ENCODE peak calls at places on chromosomes 5 and 9, in seven cellular contexts. J, Y, G, M, V, N and E are unnamed samples. For H3K4me1, the result is how much of the 10 kb centered on the place peaks cover.

GRCh38 chr9:91714020-91714721 is 235.9 kb downstream of the ROR2 start:
- DNase-seq in G (no peak), V (peak), N (peak), M (peak), J (peak), Y (peak), E (peak)

GRCh38 chr9:21679432-21679831 is 123.0 kb upstream of the MTAP start:
- DNase-seq in Y (peak), M (no peak), G (no peak), J (no peak), V (no peak), N (peak), E (peak)

GRCh38 chr9:115694014-115694413 is 459.6 kb upstream of the PAPPA start:
- DNase-seq in M (no peak), V (no peak), N (peak), G (no peak), Y (peak), J (no peak), E (peak)

GRCh38 chr9:134662143-134662876 is 20.7 kb downstream of the COL5A1 start:
- DNase-seq in V (no peak), M (peak), Y (no peak), G (peak), N (peak), J (peak), E (peak)

GRCh38 chr5:81408496-81408895 is 14.6 kb upstream of the ACOT12 start:
- DNase-seq in N (peak), M (no peak), Y (no peak), G (no peak), J (no peak), V (no peak), E (peak)

GRCh38 chr9:5425006-5425628 is 12.6 kb downstream of the PLGRKT start:
- DNase-seq in G (no peak), Y (peak), V (no peak), J (no peak), N (peak), M (no peak), E (peak)

GRCh38 chr5:7393921-7394799 is 1.8 kb upstream of the ADCY2 start:
- DNase-seq in Y (no peak), M (no peak), V (no peak), G (no peak), J (no peak), N (no peak), E (no peak)

GRCh38 chr9:2411459-2412215 is 209.9 kb upstream of the VLDLR start:
- DNase-seq in N (peak), J (no peak), G (no peak), Y (no peak), M (no peak), V (no peak), E (peak)

GRCh38 chr5:102959055-102959454 is 160.9 kb downstream of the GIN1 start:
- DNase-seq in N (peak), G (no peak), Y (peak), M (no peak), J (no peak), V (no peak), E (peak)

GRCh38 chr9:33114746-33115145 is 38.3 kb upstream of the SMU1 start:
- DNase-seq in M (peak), V (no peak), J (no peak), Y (no peak), G (no peak), N (peak), E (no peak)

GRCh38 chr9:87950765-87951488 is 23.4 kb downstream of the CDK20 start:
- DNase-seq in V (no peak), N (peak), Y (peak), M (no peak), G (no peak), J (no peak), E (peak)

GRCh38 chr5:91170266-91170665 is 212.9 kb downstream of the ARRDC3 start:
- DNase-seq in J (no peak), M (no peak), G (no peak), N (peak), V (no peak), Y (no peak), E (peak)

GRCh38 chr9:86069206-86069869 is 30.0 kb downstream of the GOLM1 start:
- DNase-seq in Y (no peak), M (no peak), V (no peak), J (no peak), N (no peak), G (no peak), E (no peak)

GRCh38 chr5:158406884-158407790 is 548.2 kb upstream of the CLINT1 start:
- DNase-seq in N (peak), J (no peak), G (no peak), V (no peak), M (no peak), Y (no peak), E (peak)

GRCh38 chr5:12242960-12243888 is 339.0 kb upstream of the CTNND2 start:
- DNase-seq in V (no peak), Y (no peak), M (no peak), J (no peak), N (peak), G (no peak), E (no peak)

GRCh38 chr9:36074055-36074454 is 37.3 kb downstream of the RECK start:
- DNase-seq in Y (no peak), J (no peak), M (no peak), V (no peak), G (no peak), N (no peak), E (no peak)
- H3K4me1 ChIP-seq in Y (under half), J (under half), M (under half), V (under half), G (under half), N (under half), E (under half)

DNA sequence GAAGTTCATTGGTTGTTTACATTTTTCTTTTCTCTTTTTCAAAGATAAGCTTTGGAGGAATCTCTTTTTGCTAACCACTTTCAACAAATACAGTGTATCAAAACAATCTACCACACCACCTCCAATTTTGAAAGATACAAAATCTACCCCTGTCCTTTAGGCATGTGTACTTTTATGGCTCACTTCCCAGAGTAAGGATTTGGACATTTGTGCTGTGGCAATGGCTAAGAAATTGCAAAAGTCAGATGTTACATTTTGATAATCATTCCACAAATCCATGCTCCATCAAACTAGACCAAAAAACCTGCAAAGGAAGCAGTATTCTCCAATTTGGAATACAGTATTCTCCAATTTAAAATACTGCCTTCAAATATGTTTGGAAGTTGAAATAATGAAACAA is 204.9 kb downstream of the MCTP1 start:
- DNase-seq in G (no peak), M (no peak), V (no peak), N (no peak), Y (no peak), J (no peak), E (peak)
- H3K4me3 ChIP-seq in G (peak), M (no peak), V (peak), N (no peak), Y (peak), J (peak), E (peak)

GRCh38 chr9:127538849-127539258 is 73.2 kb upstream of the STXBP1 start:
- DNase-seq in M (no peak), J (no peak), Y (no peak), V (no peak), N (peak), G (no peak), E (peak)

GRCh38 chr9:127541176-127541575 is 70.9 kb upstream of the STXBP1 start:
- DNase-seq in J (no peak), G (no peak), V (no peak), N (no peak), M (no peak), Y (no peak), E (no peak)

GRCh38 chr9:127540664-127541041 is 71.4 kb upstream of the STXBP1 start:
- DNase-seq in Y (no peak), N (no peak), M (no peak), J (no peak), G (no peak), V (peak), E (no peak)

GRCh38 chr9:127539259-127539981 is 72.7 kb upstream of the STXBP1 start:
- DNase-seq in V (no peak), M (no peak), J (no peak), G (no peak), N (peak), Y (no peak), E (peak)

DNA sequence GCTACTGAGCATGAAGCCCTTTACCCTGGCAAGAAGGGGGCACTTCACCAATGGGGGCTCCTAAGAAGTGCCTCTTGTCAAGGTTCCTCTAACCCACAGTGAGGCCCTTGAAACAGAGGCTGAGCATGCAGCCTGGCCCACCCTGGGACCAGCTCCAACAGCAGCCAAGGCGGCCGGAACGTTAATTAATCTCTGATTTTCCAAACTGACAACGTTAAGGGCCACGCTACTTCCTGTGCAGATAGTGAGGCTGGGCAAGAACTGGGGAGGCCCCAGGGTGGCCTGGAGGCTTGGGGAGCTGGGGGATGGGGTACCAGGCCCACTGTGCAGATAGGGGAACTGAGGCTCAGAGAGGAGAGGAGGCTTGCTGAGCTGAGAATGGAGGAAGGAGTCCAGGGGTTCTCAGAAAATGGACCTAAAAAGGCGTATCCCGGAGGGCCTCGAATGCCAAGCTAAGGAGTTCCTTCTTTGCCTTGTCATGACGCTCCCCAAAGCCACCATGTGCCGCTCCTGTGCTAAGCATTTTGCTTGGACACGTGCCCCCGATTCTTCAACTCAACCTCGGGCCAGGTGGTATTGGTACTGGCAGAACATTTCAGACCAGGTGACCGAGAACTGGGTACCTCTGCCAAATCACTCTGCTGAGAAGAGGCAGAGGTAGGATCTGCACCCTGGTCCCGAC is 72.0 kb upstream of the STXBP1 start:
- DNase-seq in V (peak), G (no peak), N (no peak), J (no peak), Y (no peak), M (no peak), E (no peak)
- H3K4me1 ChIP-seq in V (half or more), G (half or more), N (half or more), J (half or more), Y (half or more), M (half or more), E (half or more)

DNA sequence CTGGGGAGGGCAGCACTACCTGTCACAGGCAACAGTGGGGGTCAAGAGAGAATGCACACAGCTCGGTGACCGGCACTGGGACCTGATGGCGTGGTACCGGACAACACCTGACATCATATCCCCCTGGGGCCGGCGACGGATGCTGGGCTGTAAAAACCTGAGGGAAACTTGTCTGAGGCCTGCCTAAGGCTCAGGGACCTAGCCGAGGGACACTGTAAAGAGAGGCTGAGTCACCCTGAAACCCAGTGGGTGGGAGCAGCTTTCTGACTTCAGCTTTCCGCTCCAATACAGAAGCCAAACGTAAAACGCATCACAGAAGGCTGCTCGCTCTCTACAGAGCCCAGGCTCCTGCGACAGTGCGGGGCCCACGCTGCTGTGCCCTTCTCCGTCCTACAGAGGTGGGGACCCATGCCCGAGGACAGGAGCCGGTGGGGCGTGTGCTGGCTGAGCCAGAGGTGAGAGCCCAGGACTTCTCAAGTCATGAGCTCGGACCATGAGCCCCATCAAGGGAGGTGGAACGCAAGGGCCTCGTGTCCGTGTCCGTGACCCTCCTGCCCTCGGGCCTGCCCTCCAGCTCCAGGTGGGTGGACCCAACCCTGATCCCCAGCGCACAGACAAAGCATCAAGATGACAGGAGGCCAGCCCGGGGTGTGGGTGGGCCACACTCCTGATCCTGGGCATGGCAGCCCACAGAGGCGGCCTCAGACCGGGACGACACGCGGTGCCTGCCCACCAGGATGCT is 5.3 kb downstream of the RALGDS start:
- DNase-seq in M (peak), J (peak), Y (no peak), G (no peak), V (no peak), N (peak), E (peak)
- H3K4me3 ChIP-seq in M (no peak), J (peak), Y (no peak), G (no peak), V (no peak), N (no peak), E (no peak)

DNA sequence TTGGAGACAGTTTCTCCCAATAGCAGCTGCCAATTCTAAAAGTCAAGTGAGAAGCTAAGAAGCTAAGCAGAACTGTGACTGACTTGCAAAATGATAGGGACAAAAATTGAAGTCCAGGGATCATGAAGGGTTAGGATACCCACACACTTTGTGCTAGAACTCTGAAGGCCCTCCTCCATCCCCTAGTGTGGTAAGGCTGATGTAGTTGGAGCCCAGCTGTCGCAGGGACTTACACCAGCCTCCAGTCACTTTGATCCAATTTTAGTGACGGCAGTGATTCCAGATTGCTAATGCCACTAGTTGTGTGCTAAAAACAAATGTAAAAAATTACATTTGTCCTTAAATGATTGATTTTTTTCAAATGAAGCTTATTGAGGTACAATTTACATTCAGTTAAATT is 742.7 kb upstream of the ZNF608 start:
- DNase-seq in J (no peak), M (no peak), Y (no peak), V (no peak), N (no peak), G (no peak), E (no peak)
- H3K4me1 ChIP-seq in J (under half), M (under half), Y (under half), V (under half), N (under half), G (under half), E (under half)

GRCh38 chr5:178732281-178732680 is 1.8 kb upstream of the ZNF354A start:
- DNase-seq in N (no peak), J (no peak), Y (no peak), V (no peak), G (no peak), M (no peak), E (no peak)

GRCh38 chr5:178730940-178731265 is 444 bp upstream of the ZNF354A start:
- DNase-seq in V (no peak), J (no peak), N (no peak), G (no peak), Y (no peak), M (no peak), E (no peak)
- H3K4me3 ChIP-seq in V (peak), J (peak), N (peak), G (peak), Y (peak), M (no peak), E (peak)

GRCh38 chr5:122327110-122327509 is 15.1 kb downstream of the SNCAIP start:
- DNase-seq in M (no peak), G (no peak), N (no peak), V (no peak), J (no peak), Y (no peak), E (no peak)

GRCh38 chr5:122323738-122324137 is 11.7 kb downstream of the SNCAIP start:
- DNase-seq in J (no peak), N (no peak), G (no peak), V (no peak), Y (no peak), M (no peak), E (no peak)

GRCh38 chr5:122319897-122320296 is 7.9 kb downstream of the SNCAIP start:
- DNase-seq in V (no peak), J (no peak), N (no peak), Y (no peak), G (no peak), M (no peak), E (no peak)

GRCh38 chr5:122323132-122323548 is 11.1 kb downstream of the SNCAIP start:
- DNase-seq in Y (no peak), G (no peak), M (no peak), J (no peak), V (no peak), N (peak), E (peak)
- H3K4me1 ChIP-seq in Y (under half), G (under half), M (under half), J (under half), V (under half), N (under half), E (under half)

DNA sequence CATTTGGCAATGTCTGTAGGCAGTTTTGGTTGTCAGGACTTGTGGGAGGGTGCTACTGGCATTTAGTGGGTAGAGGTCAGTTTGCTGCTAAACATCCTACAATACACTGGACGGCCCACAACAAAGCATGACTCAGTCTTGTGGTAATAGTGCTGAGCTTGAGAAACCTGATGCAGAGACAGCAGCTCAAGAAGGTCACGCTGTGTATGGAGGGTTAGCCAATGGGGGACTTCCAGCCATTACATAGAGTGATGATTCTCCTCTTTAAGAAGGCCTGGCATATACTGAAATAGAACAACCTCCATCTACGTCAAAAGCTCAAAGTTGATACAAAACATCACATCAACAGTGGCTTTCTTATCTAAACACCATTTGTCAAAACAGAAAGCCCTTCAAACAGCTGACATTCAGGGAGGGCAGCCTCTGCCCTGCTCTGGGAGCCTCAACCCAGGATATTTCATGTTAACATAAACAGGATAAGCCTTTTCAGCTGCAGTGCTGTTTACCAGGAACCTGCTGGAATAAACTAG is 143.0 kb downstream of the GPBP1 start:
- DNase-seq in G (no peak), M (peak), V (no peak), J (no peak), N (peak), Y (peak), E (peak)
- H3K4me3 ChIP-seq in G (no peak), M (no peak), V (no peak), J (no peak), N (no peak), Y (no peak), E (no peak)

GRCh38 chr9:38024036-38024681 is 44.9 kb downstream of the SHB start:
- DNase-seq in V (no peak), J (no peak), N (peak), G (no peak), M (no peak), Y (peak), E (peak)

GRCh38 chr9:38020251-38021076 is 48.6 kb downstream of the SHB start:
- DNase-seq in V (no peak), N (no peak), M (no peak), Y (no peak), G (no peak), J (no peak), E (no peak)

GRCh38 chr9:38023661-38024035 is 45.4 kb downstream of the SHB start:
- DNase-seq in V (no peak), N (no peak), Y (no peak), J (no peak), G (no peak), M (no peak), E (no peak)

GRCh38 chr9:38022995-38023394 is 46.0 kb downstream of the SHB start:
- DNase-seq in G (no peak), M (no peak), V (peak), Y (no peak), J (no peak), N (no peak), E (no peak)

GRCh38 chr9:38022203-38022602 is 46.8 kb downstream of the SHB start:
- DNase-seq in V (no peak), M (no peak), G (no peak), N (no peak), Y (no peak), J (no peak), E (no peak)
- H3K4me1 ChIP-seq in V (half or more), M (half or more), G (half or more), N (half or more), Y (half or more), J (half or more), E (half or more)